ENCODE peak calls at places on chromosome 4, in nine cellular contexts. One of them, this sample, is unnamed.

GRCh38 chr4:97605927-97606326 is 537.3 kb downstream of the STPG2 start:
- DNase-seq in right atrium auricular region: no peak
- DNase-seq in bronchial epithelial cell: no peak
- DNase-seq in left lung: no peak
- DNase-seq in foreskin fibroblast: no peak
- DNase-seq in A549: no peak
- DNase-seq in endodermal cell: no peak
- DNase-seq in sigmoid colon: no peak
- DNase-seq in IMR-90: no peak
- DNase-seq in this sample: no peak

GRCh38 chr4:172096771-172097170 is 283.6 kb downstream of the GALNTL6 start:
- DNase-seq in right atrium auricular region: no peak
- DNase-seq in bronchial epithelial cell: no peak
- DNase-seq in left lung: no peak
- DNase-seq in foreskin fibroblast: no peak
- DNase-seq in A549: no peak
- DNase-seq in endodermal cell: no peak
- DNase-seq in sigmoid colon: no peak
- DNase-seq in IMR-90: peak; percentile 16
- DNase-seq in this sample: no peak

GRCh38 chr4:74670583-74670982 is 123.7 kb downstream of the BTC start:
- DNase-seq in right atrium auricular region: no peak
- DNase-seq in bronchial epithelial cell: no peak
- DNase-seq in left lung: no peak
- DNase-seq in foreskin fibroblast: no peak
- DNase-seq in A549: no peak
- DNase-seq in endodermal cell: no peak
- DNase-seq in sigmoid colon: no peak
- DNase-seq in IMR-90: no peak
- DNase-seq in this sample: no peak

GRCh38 chr4:107009196-107009595 is 26.9 kb downstream of the DKK2 start:
- DNase-seq in right atrium auricular region: no peak
- DNase-seq in bronchial epithelial cell: no peak
- DNase-seq in left lung: no peak
- DNase-seq in foreskin fibroblast: no peak
- DNase-seq in A549: no peak
- DNase-seq in endodermal cell: no peak
- DNase-seq in sigmoid colon: no peak
- DNase-seq in IMR-90: no peak
- DNase-seq in this sample: no peak

GRCh38 chr4:110135523-110135922 is 62.9 kb downstream of the ELOVL6 start:
- DNase-seq in right atrium auricular region: no peak
- DNase-seq in bronchial epithelial cell: no peak
- DNase-seq in left lung: no peak
- DNase-seq in foreskin fibroblast: no peak
- DNase-seq in A549: no peak
- DNase-seq in endodermal cell: no peak
- DNase-seq in sigmoid colon: no peak
- DNase-seq in IMR-90: no peak
- DNase-seq in this sample: no peak

GRCh38 chr4:36676139-36677050 is 395.0 kb downstream of the DTHD1 start:
- DNase-seq in right atrium auricular region: no peak
- DNase-seq in bronchial epithelial cell: peak; percentile 68
- DNase-seq in left lung: no peak
- DNase-seq in foreskin fibroblast: no peak
- DNase-seq in A549: no peak
- DNase-seq in endodermal cell: no peak
- DNase-seq in sigmoid colon: no peak
- DNase-seq in IMR-90: no peak
- DNase-seq in this sample: peak; percentile 48

GRCh38 chr4:147049940-147050852 is 104.5 kb upstream of the TTC29 start:
- DNase-seq in right atrium auricular region: no peak
- DNase-seq in bronchial epithelial cell: peak; percentile 72
- DNase-seq in left lung: no peak
- DNase-seq in foreskin fibroblast: peak; percentile 55
- DNase-seq in A549: no peak
- DNase-seq in endodermal cell: no peak
- DNase-seq in sigmoid colon: no peak
- DNase-seq in IMR-90: peak; percentile 56
- DNase-seq in this sample: peak; percentile 18

GRCh38 chr4:2827071-2827873 is 16.4 kb upstream of the ADD1 start:
- DNase-seq in right atrium auricular region: no peak
- DNase-seq in bronchial epithelial cell: no peak
- DNase-seq in left lung: peak; percentile 28
- DNase-seq in foreskin fibroblast: no peak
- DNase-seq in A549: no peak
- DNase-seq in endodermal cell: no peak
- DNase-seq in sigmoid colon: peak; percentile 58
- DNase-seq in IMR-90: no peak
- DNase-seq in this sample: no peak

GRCh38 chr4:183561905-183562304 is 57.0 kb downstream of the ING2 start:
- DNase-seq in right atrium auricular region: no peak
- DNase-seq in bronchial epithelial cell: no peak
- DNase-seq in left lung: no peak
- DNase-seq in foreskin fibroblast: no peak
- DNase-seq in A549: no peak
- DNase-seq in endodermal cell: no peak
- DNase-seq in sigmoid colon: no peak
- DNase-seq in IMR-90: no peak
- DNase-seq in this sample: no peak

GRCh38 chr4:128649575-128650205 is 159.8 kb upstream of the JADE1 start:
- DNase-seq in right atrium auricular region: no peak
- DNase-seq in bronchial epithelial cell: peak; percentile 45
- DNase-seq in left lung: no peak
- DNase-seq in foreskin fibroblast: peak; percentile 57
- DNase-seq in A549: no peak
- DNase-seq in endodermal cell: no peak
- DNase-seq in sigmoid colon: no peak
- DNase-seq in IMR-90: peak; percentile 77
- DNase-seq in this sample: no peak

GRCh38 chr4:75724867-75725724 is 719 bp downstream of the USO1 start:
- DNase-seq in right atrium auricular region: peak; percentile 73
- DNase-seq in bronchial epithelial cell: peak; percentile 61
- DNase-seq in left lung: peak; percentile 79
- DNase-seq in foreskin fibroblast: peak; percentile 70
- DNase-seq in A549: peak; percentile 45
- DNase-seq in endodermal cell: peak; percentile 86
- DNase-seq in sigmoid colon: peak; percentile 88
- DNase-seq in IMR-90: peak; percentile 79
- DNase-seq in this sample: peak; percentile 48

GRCh38 chr4:174255790-174256189 is 27.7 kb downstream of the FBXO8 start:
- DNase-seq in right atrium auricular region: no peak
- DNase-seq in bronchial epithelial cell: no peak
- DNase-seq in left lung: no peak
- DNase-seq in foreskin fibroblast: peak; percentile 28
- DNase-seq in A549: no peak
- DNase-seq in endodermal cell: no peak
- DNase-seq in sigmoid colon: no peak
- DNase-seq in IMR-90: peak; percentile 92
- DNase-seq in this sample: peak; percentile 87

GRCh38 chr4:129220254-129220653 is 124.3 kb downstream of the C4orf33 start:
- DNase-seq in right atrium auricular region: no peak
- DNase-seq in bronchial epithelial cell: no peak
- DNase-seq in left lung: no peak
- DNase-seq in foreskin fibroblast: no peak
- DNase-seq in A549: no peak
- DNase-seq in endodermal cell: no peak
- DNase-seq in sigmoid colon: no peak
- DNase-seq in IMR-90: no peak
- DNase-seq in this sample: no peak

GRCh38 chr4:107035711-107036601 is at the start of gene DKK2:
- DNase-seq in right atrium auricular region: peak; percentile 59
- DNase-seq in bronchial epithelial cell: peak; percentile 27
- DNase-seq in left lung: no peak
- DNase-seq in foreskin fibroblast: peak; percentile 51
- DNase-seq in A549: no peak
- DNase-seq in endodermal cell: peak; percentile 67
- DNase-seq in sigmoid colon: peak; percentile 74
- DNase-seq in IMR-90: peak; percentile 28
- DNase-seq in this sample: no peak

GRCh38 chr4:157994863-157995262 is 178.0 kb downstream of the GASK1B start:
- DNase-seq in right atrium auricular region: no peak
- DNase-seq in bronchial epithelial cell: peak; percentile 62
- DNase-seq in left lung: no peak
- DNase-seq in foreskin fibroblast: peak; percentile 38
- DNase-seq in A549: peak; percentile 5
- DNase-seq in endodermal cell: no peak
- DNase-seq in sigmoid colon: no peak
- DNase-seq in IMR-90: no peak
- DNase-seq in this sample: no peak

GRCh38 chr4:81142744-81143143 is 72.3 kb downstream of the PRKG2 start:
- DNase-seq in right atrium auricular region: no peak
- DNase-seq in bronchial epithelial cell: peak; percentile 69
- DNase-seq in left lung: no peak
- DNase-seq in foreskin fibroblast: peak; percentile 32
- DNase-seq in A549: no peak
- DNase-seq in endodermal cell: no peak
- DNase-seq in sigmoid colon: no peak
- DNase-seq in IMR-90: peak; percentile 68
- DNase-seq in this sample: no peak

GRCh38 chr4:54017308-54017707 is 47.1 kb downstream of the CHIC2 start:
- DNase-seq in right atrium auricular region: no peak
- DNase-seq in bronchial epithelial cell: no peak
- DNase-seq in left lung: no peak
- DNase-seq in foreskin fibroblast: no peak
- DNase-seq in A549: no peak
- DNase-seq in endodermal cell: no peak
- DNase-seq in sigmoid colon: no peak
- DNase-seq in IMR-90: no peak
- DNase-seq in this sample: no peak

GRCh38 chr4:27861381-27861787 is 1000.7 kb downstream of the STIM2 start:
- DNase-seq in right atrium auricular region: no peak
- DNase-seq in bronchial epithelial cell: peak; percentile 59
- DNase-seq in left lung: no peak
- DNase-seq in foreskin fibroblast: no peak
- DNase-seq in A549: no peak
- DNase-seq in endodermal cell: peak; percentile 81
- DNase-seq in sigmoid colon: no peak
- DNase-seq in IMR-90: peak; percentile 47
- DNase-seq in this sample: peak; percentile 26
- TF ChIP-seq CTCF in right atrium auricular region: peak; percentile 68
- TF ChIP-seq CTCF in bronchial epithelial cell: peak; percentile 61
- TF ChIP-seq CTCF in left lung: no peak
- TF ChIP-seq CTCF in foreskin fibroblast: peak; percentile 50
- TF ChIP-seq CTCF in A549: peak; percentile 26
- TF ChIP-seq CTCF in endodermal cell: peak; percentile 95
- TF ChIP-seq CTCF in sigmoid colon: no peak
- TF ChIP-seq CTCF in IMR-90: peak; percentile 57
- TF ChIP-seq CTCF in this sample: peak; percentile 77

GRCh38 chr4:24140892-24141291 is 251.0 kb upstream of the PPARGC1A start:
- DNase-seq in right atrium auricular region: no peak
- DNase-seq in bronchial epithelial cell: no peak
- DNase-seq in left lung: no peak
- DNase-seq in foreskin fibroblast: no peak
- DNase-seq in A549: no peak
- DNase-seq in endodermal cell: no peak
- DNase-seq in sigmoid colon: no peak
- DNase-seq in IMR-90: no peak
- DNase-seq in this sample: no peak

GRCh38 chr4:24143741-24144140 is 253.9 kb upstream of the PPARGC1A start:
- DNase-seq in right atrium auricular region: no peak
- DNase-seq in bronchial epithelial cell: no peak
- DNase-seq in left lung: no peak
- DNase-seq in foreskin fibroblast: no peak
- DNase-seq in A549: no peak
- DNase-seq in endodermal cell: no peak
- DNase-seq in sigmoid colon: no peak
- DNase-seq in IMR-90: no peak
- DNase-seq in this sample: no peak

GRCh38 chr4:24137596-24137962 is 247.7 kb upstream of the PPARGC1A start:
- DNase-seq in right atrium auricular region: no peak
- DNase-seq in bronchial epithelial cell: no peak
- DNase-seq in left lung: no peak
- DNase-seq in foreskin fibroblast: no peak
- DNase-seq in A549: no peak
- DNase-seq in endodermal cell: no peak
- DNase-seq in sigmoid colon: no peak
- DNase-seq in IMR-90: no peak
- DNase-seq in this sample: no peak

GRCh38 chr4:24141836-24142235 is 252.0 kb upstream of the PPARGC1A start:
- DNase-seq in right atrium auricular region: no peak
- DNase-seq in bronchial epithelial cell: no peak
- DNase-seq in left lung: no peak
- DNase-seq in foreskin fibroblast: peak; percentile 41
- DNase-seq in A549: no peak
- DNase-seq in endodermal cell: no peak
- DNase-seq in sigmoid colon: no peak
- DNase-seq in IMR-90: no peak
- DNase-seq in this sample: no peak

GRCh38 chr4:24137963-24138601 is 248.2 kb upstream of the PPARGC1A start:
- DNase-seq in right atrium auricular region: no peak
- DNase-seq in bronchial epithelial cell: no peak
- DNase-seq in left lung: no peak
- DNase-seq in foreskin fibroblast: no peak
- DNase-seq in A549: no peak
- DNase-seq in endodermal cell: no peak
- DNase-seq in sigmoid colon: no peak
- DNase-seq in IMR-90: no peak
- DNase-seq in this sample: no peak
- H3K4me3 ChIP-seq in right atrium auricular region: no peak overlapping the region
- H3K4me3 ChIP-seq in bronchial epithelial cell: no peak overlapping the region
- H3K4me3 ChIP-seq in left lung: no peak overlapping the region
- H3K4me3 ChIP-seq in foreskin fibroblast: no peak overlapping the region
- H3K4me3 ChIP-seq in A549: no peak overlapping the region
- H3K4me3 ChIP-seq in endodermal cell: no peak overlapping the region
- H3K4me3 ChIP-seq in sigmoid colon: no peak overlapping the region
- H3K4me3 ChIP-seq in IMR-90: no peak overlapping the region
- H3K4me3 ChIP-seq in this sample: no peak overlapping the region

GRCh38 chr4:187021436-187022205 is 298.0 kb upstream of the FAT1 start:
- DNase-seq in right atrium auricular region: no peak
- DNase-seq in bronchial epithelial cell: peak; percentile 65
- DNase-seq in left lung: no peak
- DNase-seq in foreskin fibroblast: no peak
- DNase-seq in A549: no peak
- DNase-seq in endodermal cell: no peak
- DNase-seq in sigmoid colon: no peak
- DNase-seq in IMR-90: no peak
- DNase-seq in this sample: no peak
- TF ChIP-seq CTCF in right atrium auricular region: no peak
- TF ChIP-seq CTCF in bronchial epithelial cell: no peak
- TF ChIP-seq CTCF in left lung: no peak
- TF ChIP-seq CTCF in foreskin fibroblast: no peak
- TF ChIP-seq CTCF in A549: no peak
- TF ChIP-seq CTCF in endodermal cell: no peak
- TF ChIP-seq CTCF in sigmoid colon: no peak
- TF ChIP-seq CTCF in IMR-90: no peak
- TF ChIP-seq CTCF in this sample: no peak

DNA sequence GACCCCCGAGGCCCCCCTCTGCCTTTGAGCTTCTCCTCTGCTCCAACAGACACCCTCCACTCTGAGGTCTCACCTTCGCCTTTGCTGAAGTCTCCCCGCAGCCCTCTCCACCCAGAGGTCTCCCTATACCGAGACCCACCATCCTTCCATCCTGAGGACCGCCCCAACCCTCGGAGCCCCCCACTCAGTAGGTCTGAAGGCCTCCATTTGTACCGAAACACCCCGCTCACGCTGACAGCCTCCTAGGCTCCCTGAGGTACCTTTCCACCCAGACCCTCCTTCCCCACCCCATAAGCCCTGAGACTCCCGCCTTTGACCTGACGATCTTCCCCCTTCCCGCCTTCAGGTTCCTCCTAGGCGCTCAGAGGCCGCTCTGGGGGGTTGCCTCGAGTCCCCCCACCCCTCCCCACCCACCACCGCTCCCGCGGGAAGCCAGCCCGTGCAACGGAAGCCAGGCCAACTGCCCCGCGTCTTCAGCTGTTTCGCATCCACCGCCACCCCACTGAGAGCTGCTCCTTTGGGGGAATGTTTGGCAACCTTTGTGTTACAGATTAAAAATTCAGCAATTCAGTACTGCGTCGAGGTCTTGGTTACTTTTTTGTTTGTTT is 5.0 kb downstream of the SOD3 start:
- DNase-seq in right atrium auricular region: peak; percentile 60
- DNase-seq in bronchial epithelial cell: no peak
- DNase-seq in left lung: no peak
- DNase-seq in foreskin fibroblast: no peak
- DNase-seq in A549: no peak
- DNase-seq in endodermal cell: peak; percentile 75
- DNase-seq in sigmoid colon: no peak
- DNase-seq in IMR-90: no peak
- DNase-seq in this sample: no peak
- H3K4me3 ChIP-seq in right atrium auricular region: peak overlapping the region; percentile 13
- H3K4me3 ChIP-seq in bronchial epithelial cell: no peak overlapping the region
- H3K4me3 ChIP-seq in left lung: no peak overlapping the region
- H3K4me3 ChIP-seq in foreskin fibroblast: peak overlapping the region; percentile 22
- H3K4me3 ChIP-seq in A549: no peak overlapping the region
- H3K4me3 ChIP-seq in endodermal cell: peak overlapping the region; percentile 20
- H3K4me3 ChIP-seq in sigmoid colon: peak overlapping the region; percentile 25
- H3K4me3 ChIP-seq in IMR-90: no peak overlapping the region
- H3K4me3 ChIP-seq in this sample: peak overlapping the region; percentile 10

This sample was measured in retinal pigment epithelial cell.